ENCODE peak calls at places on chromosomes 4 and X, in seven cellular contexts. One of them, this sample, is unnamed.

GRCh38 chr4:15682790-15683495 is 1.3 kb downstream of the FAM200B start:
- DNase-seq in CD4-positive, alpha-beta T cell: no peak
- DNase-seq in H1: no peak
- DNase-seq in NCI-H1092: no peak
- DNase-seq in NCI-H774: no peak
- DNase-seq in neural crest cell: no peak
- DNase-seq in SW 1271: peak
- DNase-seq in this sample: no peak

GRCh38 chr4:1209821-1210220 is 37.4 kb upstream of the SPON2 start:
- DNase-seq in CD4-positive, alpha-beta T cell: no peak
- DNase-seq in H1: no peak
- DNase-seq in NCI-H1092: no peak
- DNase-seq in NCI-H774: no peak
- DNase-seq in neural crest cell: peak
- DNase-seq in SW 1271: no peak
- DNase-seq in this sample: no peak

GRCh38 chrX:118211891-118212816 is 95.5 kb upstream of the KLHL13 start:
- DNase-seq in CD4-positive, alpha-beta T cell: no peak
- DNase-seq in H1: no peak
- DNase-seq in NCI-H1092: no peak
- DNase-seq in NCI-H774: no peak
- DNase-seq in neural crest cell: no peak
- DNase-seq in SW 1271: no peak
- DNase-seq in this sample: no peak

GRCh38 chr4:57410331-57411052 is 300.3 kb upstream of the IGFBP7 start:
- DNase-seq in CD4-positive, alpha-beta T cell: no peak
- DNase-seq in H1: no peak
- DNase-seq in NCI-H1092: no peak
- DNase-seq in NCI-H774: no peak
- DNase-seq in neural crest cell: no peak
- DNase-seq in SW 1271: no peak
- DNase-seq in this sample: no peak

GRCh38 chr4:92106816-92107215 is 196.9 kb upstream of the GRID2 start:
- DNase-seq in CD4-positive, alpha-beta T cell: no peak
- DNase-seq in H1: no peak
- DNase-seq in NCI-H1092: no peak
- DNase-seq in NCI-H774: no peak
- DNase-seq in neural crest cell: no peak
- DNase-seq in SW 1271: no peak
- DNase-seq in this sample: no peak

GRCh38 chr4:177442623-177443155 is 452 bp upstream of the AGA start:
- DNase-seq in CD4-positive, alpha-beta T cell: no peak
- DNase-seq in H1: no peak
- DNase-seq in NCI-H1092: peak
- DNase-seq in NCI-H774: no peak
- DNase-seq in neural crest cell: no peak
- DNase-seq in SW 1271: no peak
- DNase-seq in this sample: no peak

GRCh38 chrX:28273751-28274150 is 292.5 kb upstream of the DCAF8L1 start:
- DNase-seq in CD4-positive, alpha-beta T cell: no peak
- DNase-seq in H1: no peak
- DNase-seq in NCI-H1092: no peak
- DNase-seq in NCI-H774: no peak
- DNase-seq in neural crest cell: no peak
- DNase-seq in SW 1271: no peak
- DNase-seq in this sample: no peak

GRCh38 chrX:1899841-1900240 is 285.0 kb downstream of the ASMT start:
- DNase-seq in CD4-positive, alpha-beta T cell: no peak
- DNase-seq in H1: no peak
- DNase-seq in NCI-H1092: no peak
- DNase-seq in NCI-H774: no peak
- DNase-seq in neural crest cell: no peak
- DNase-seq in SW 1271: no peak
- DNase-seq in this sample: no peak

This sample was measured in naive thymus-derived CD8-positive, alpha-beta T cell.